ENCODE peak calls at places on chromosomes 13 and 19, in ten cellular contexts. N is tibial artery; B is Caco-2; D is fibroblast of pulmonary artery; O is thoracic aorta; I is heart right ventricle; Q is uterus; Y is GM23338; C is CD4-positive, alpha-beta memory T cell; J is fibroblast of lung. F is an unnamed sample.

GRCh38 chr19:5713228-5713627 is 6.7 kb downstream of the LONP1 start:
- DNase-seq in I (no peak), Y (no peak), D (no peak), C (no peak), J (no peak), O (no peak), B (no peak), N (no peak), Q (no peak), F (no peak)

GRCh38 chr13:87736849-87737400 is 65.8 kb downstream of the SLITRK5 start:
- DNase-seq in B (no peak), Q (no peak), N (no peak), O (no peak), C (no peak), D (no peak), Y (no peak), J (peak), I (no peak), F (no peak)

GRCh38 chr13:28755546-28755870 is 36.7 kb upstream of the SLC46A3 start:
- DNase-seq in C (no peak), J (no peak), Y (no peak), I (no peak), O (no peak), D (no peak), N (no peak), B (no peak), Q (no peak), F (no peak)

GRCh38 chr13:44930280-44930679 is 59.0 kb downstream of the NUFIP1 start:
- DNase-seq in D (no peak), B (no peak), O (no peak), Y (no peak), C (no peak), J (no peak), Q (no peak), I (no peak), N (no peak), F (no peak)

GRCh38 chr13:71831716-71832115 is 35.3 kb downstream of the DACH1 start:
- DNase-seq in C (no peak), B (no peak), O (no peak), I (no peak), D (no peak), Q (no peak), N (no peak), Y (peak), J (no peak), F (no peak)

GRCh38 chr19:3403489-3404323 is 37.3 kb downstream of the NFIC start:
- DNase-seq in D (peak), J (peak), C (no peak), I (peak), Q (peak), N (peak), O (peak), B (no peak), Y (peak), F (peak)

GRCh38 chr13:109785141-109785891 is 1.1 kb downstream of the IRS2 start:
- DNase-seq in J (peak), I (peak), B (peak), Y (peak), O (no peak), N (peak), D (peak), C (peak), Q (peak), F (no peak)

GRCh38 chr19:10219678-10220077 is 11.5 kb downstream of the S1PR2 start:
- DNase-seq in D (peak), J (peak), I (no peak), Y (peak), N (no peak), O (no peak), B (peak), C (peak), Q (no peak), F (no peak)

GRCh38 chr19:33273881-33274662 is 28.3 kb downstream of the CEBPA start:
- DNase-seq in Q (peak), D (peak), O (peak), I (no peak), Y (no peak), N (no peak), B (peak), C (no peak), J (peak), F (peak)

GRCh38 chr13:80336335-80336734 is 4.6 kb downstream of the SPRY2 start:
- DNase-seq in D (peak), B (no peak), Q (no peak), C (no peak), Y (no peak), J (peak), N (no peak), O (no peak), I (no peak), F (no peak)

GRCh38 chr13:109647046-109647445 is 139.3 kb downstream of the IRS2 start:
- DNase-seq in Y (no peak), N (no peak), B (no peak), J (no peak), Q (no peak), D (peak), I (no peak), O (no peak), C (no peak), F (peak)

GRCh38 chr13:107716741-107717140 is 498.6 kb downstream of the LIG4 start:
- DNase-seq in Y (no peak), Q (no peak), J (no peak), C (no peak), B (no peak), I (no peak), O (no peak), D (no peak), N (no peak), F (no peak)

GRCh38 chr13:107937841-107938240 is 277.5 kb downstream of the LIG4 start:
- DNase-seq in Y (no peak), N (no peak), I (no peak), B (no peak), C (no peak), J (no peak), Q (no peak), O (no peak), D (no peak), F (no peak)

GRCh38 chr19:1270854-1271527 is 1.9 kb downstream of the CIRBP start:
- DNase-seq in D (no peak), N (no peak), Q (no peak), I (no peak), O (no peak), B (no peak), J (no peak), C (no peak), Y (no peak), F (no peak)

GRCh38 chr19:1274081-1274851 is 1.1 kb upstream of the FAM174C start:
- DNase-seq in Y (no peak), C (no peak), O (no peak), N (no peak), J (no peak), B (no peak), Q (peak), I (no peak), D (no peak), F (no peak)

GRCh38 chr19:1271528-1272422 is 2.6 kb downstream of the CIRBP start:
- DNase-seq in Y (no peak), I (peak), B (no peak), O (no peak), Q (no peak), N (no peak), J (no peak), D (no peak), C (no peak), F (no peak)

GRCh38 chr19:1273263-1274041 is 1.9 kb upstream of the FAM174C start:
- DNase-seq in N (no peak), Q (no peak), J (no peak), I (peak), D (no peak), B (no peak), Y (no peak), C (no peak), O (no peak), F (no peak)

DNA sequence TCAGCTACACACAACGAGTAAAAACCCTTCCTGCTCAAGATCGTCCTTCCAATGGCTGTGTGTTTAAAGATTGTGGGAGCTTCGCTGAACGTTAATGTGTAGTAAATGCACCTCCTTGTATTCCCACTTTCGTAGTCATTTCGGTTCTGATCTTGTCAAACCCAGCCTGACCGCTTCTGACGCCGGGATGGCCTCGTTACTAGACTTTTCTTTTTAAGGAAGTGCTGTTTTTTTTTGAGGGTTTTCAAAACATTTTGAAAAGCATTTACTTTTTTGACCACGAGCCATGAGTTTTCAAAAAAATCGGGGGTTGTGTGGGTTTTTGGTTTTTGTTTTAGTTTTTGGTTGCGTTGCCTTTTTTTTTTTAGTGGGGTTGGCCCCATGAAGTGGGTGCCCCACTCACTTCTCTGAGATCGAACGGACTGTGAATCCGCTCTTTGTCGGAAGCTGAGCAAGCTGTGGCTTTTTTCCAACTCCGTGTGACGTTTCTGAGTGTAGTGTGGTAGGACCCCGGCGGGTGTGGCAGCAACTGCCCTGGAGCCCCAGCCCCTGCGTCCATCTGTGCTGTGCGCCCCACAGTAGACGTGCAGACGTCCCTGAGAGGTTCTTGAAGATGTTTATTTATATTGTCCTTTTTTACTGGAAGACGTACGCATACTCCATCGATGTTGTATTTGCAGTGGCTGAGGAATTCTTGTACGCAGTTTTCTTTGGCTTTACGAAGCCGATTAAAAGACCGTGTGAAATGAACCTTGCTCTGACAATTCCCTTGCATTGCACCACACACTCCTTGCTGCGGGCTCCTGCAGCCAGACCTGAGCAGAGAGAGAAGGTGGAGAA is 2.7 kb upstream of the FAM174C start:
- DNase-seq in Q (no peak), J (no peak), Y (no peak), D (no peak), O (no peak), C (no peak), B (no peak), N (no peak), I (no peak), F (no peak)
- H3K4me3 ChIP-seq in Q (no peak), J (no peak), Y (no peak), D (no peak), O (no peak), C (no peak), B (no peak), N (no peak), I (peak), F (no peak)

GRCh38 chr19:43462887-43463380 is 2.5 kb downstream of the LYPD3 start:
- DNase-seq in C (no peak), I (no peak), O (no peak), B (no peak), N (no peak), Q (no peak), D (no peak), J (no peak), Y (no peak), F (no peak)
- H3K4me3 ChIP-seq in C (peak), I (peak), O (peak), B (peak), N (peak), Q (peak), D (peak), J (peak), Y (peak), F (peak)

GRCh38 chr19:50152578-50152977 is 10.5 kb downstream of the IZUMO2 start:
- DNase-seq in C (no peak), O (no peak), N (no peak), J (no peak), Q (no peak), I (no peak), B (no peak), D (no peak), Y (no peak), F (no peak)

GRCh38 chr19:50147462-50148423 is 15.3 kb downstream of the IZUMO2 start:
- DNase-seq in I (peak), N (peak), Y (peak), Q (peak), O (peak), D (peak), B (peak), C (peak), J (peak), F (peak)

DNA sequence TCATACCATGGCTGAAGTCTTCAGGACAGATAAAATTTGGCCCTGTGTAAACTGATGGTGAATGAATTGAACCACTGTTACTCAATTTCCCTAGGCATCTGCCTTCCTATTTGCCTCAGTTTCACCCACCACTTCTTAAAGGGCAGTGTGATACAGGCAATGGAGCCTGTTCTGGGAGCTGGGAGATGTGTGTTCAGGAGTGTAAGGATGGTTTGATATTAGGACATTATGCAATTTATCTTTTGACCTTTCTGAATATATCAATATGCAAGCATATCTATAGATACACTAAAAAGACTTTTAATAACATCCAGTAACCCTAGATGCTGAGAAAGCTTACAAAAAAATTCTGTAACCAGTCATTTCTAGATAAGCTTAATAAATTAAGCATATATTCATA is 14.6 kb downstream of the IZUMO2 start:
- DNase-seq in D (no peak), N (no peak), B (no peak), J (no peak), O (no peak), I (no peak), C (no peak), Q (no peak), Y (no peak), F (no peak)
- H3K4me3 ChIP-seq in D (no peak), N (no peak), B (peak), J (no peak), O (peak), I (peak), C (no peak), Q (no peak), Y (peak), F (no peak)

DNA sequence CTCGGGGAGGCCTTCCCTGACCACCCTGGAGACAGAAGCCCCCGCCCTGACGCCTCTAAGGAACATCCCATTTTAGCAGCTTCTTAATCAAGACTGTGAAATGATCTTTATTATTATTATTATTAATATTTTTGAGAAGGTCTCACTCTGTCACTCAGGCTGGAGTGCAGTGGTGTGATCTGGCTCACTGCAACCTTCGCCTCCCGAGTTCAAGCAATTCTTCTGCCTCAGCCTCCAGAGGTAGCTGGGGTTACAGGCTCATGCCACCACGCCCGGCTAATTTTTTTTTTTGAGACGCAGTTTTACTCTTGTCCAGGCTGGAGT is 3.6 kb upstream of the DAND5 start:
- DNase-seq in C (no peak), I (no peak), Y (no peak), O (no peak), N (no peak), B (no peak), Q (no peak), D (no peak), J (no peak), F (no peak)
- H3K4me3 ChIP-seq in C (no peak), I (peak), Y (peak), O (peak), N (peak), B (no peak), Q (no peak), D (no peak), J (no peak), F (no peak)